ENCODE peak calls at places on chromosomes 11 and 22, in eight cellular contexts. Z, U, N, X, P, E, O and S are unnamed samples.

GRCh38 chr11:111331711-111332479 is 33.5 kb downstream of the POU2AF3 start:
- DNase-seq in Z (peak), U (peak), N (no peak), X (peak), P (no peak), E (no peak), O (no peak), S (no peak)

GRCh38 chr11:12201016-12201985 is 90.9 kb downstream of the MICAL2 start:
- DNase-seq in Z (peak), U (peak), N (no peak), X (peak), P (no peak), E (peak), O (no peak), S (peak)

GRCh38 chr11:63814383-63814736 is 1.1 kb downstream of the SPINDOC start:
- DNase-seq in Z (no peak), U (no peak), N (no peak), X (no peak), P (no peak), E (no peak), O (no peak), S (no peak)

GRCh38 chr22:37880668-37881440 is 25.2 kb upstream of the MICALL1 start:
- DNase-seq in Z (no peak), U (peak), N (no peak), X (peak), P (no peak), E (no peak), O (no peak), S (no peak)

GRCh38 chr11:45354976-45355705 is 69.0 kb upstream of the SYT13 start:
- DNase-seq in Z (peak), U (peak), N (peak), X (peak), P (peak), E (peak), O (peak), S (peak)

GRCh38 chr11:78961186-78961782 is 386.6 kb upstream of the NARS2 start:
- DNase-seq in Z (peak), U (peak), N (no peak), X (peak), P (peak), E (no peak), O (no peak), S (no peak)

GRCh38 chr11:61522881-61523280 is 14.3 kb downstream of the LRRC10B start:
- DNase-seq in Z (no peak), U (no peak), N (no peak), X (no peak), P (no peak), E (no peak), O (no peak), S (no peak)

GRCh38 chr11:62012451-62013265 is 45.2 kb upstream of the FTH1 start:
- DNase-seq in Z (peak), U (peak), N (no peak), X (peak), P (no peak), E (no peak), O (peak), S (no peak)

GRCh38 chr22:20211997-20212753 is 55.9 kb downstream of the RTN4R start:
- DNase-seq in Z (peak), U (peak), N (no peak), X (no peak), P (peak), E (peak), O (peak), S (no peak)

GRCh38 chr22:32333141-32333768 is 24.4 kb upstream of the RFPL3 start:
- DNase-seq in Z (no peak), U (no peak), N (peak), X (no peak), P (no peak), E (no peak), O (peak), S (no peak)

GRCh38 chr11:125770583-125770982 is 8.0 kb downstream of the PATE2 start:
- DNase-seq in Z (no peak), U (no peak), N (no peak), X (no peak), P (no peak), E (no peak), O (no peak), S (no peak)

GRCh38 chr11:47348859-47349258 is 3.6 kb downstream of the MYBPC3 start:
- DNase-seq in Z (peak), U (peak), N (no peak), X (peak), P (peak), E (no peak), O (peak), S (no peak)

GRCh38 chr11:62676698-62677097 is 2.2 kb downstream of the UBXN1 start:
- DNase-seq in Z (no peak), U (no peak), N (no peak), X (no peak), P (no peak), E (no peak), O (no peak), S (no peak)

GRCh38 chr11:2943711-2944118 is 14.5 kb upstream of the PHLDA2 start:
- DNase-seq in Z (no peak), U (no peak), N (no peak), X (no peak), P (no peak), E (no peak), O (no peak), S (no peak)

GRCh38 chr22:23752750-23753149 is 1.5 kb downstream of the VPREB3 start:
- DNase-seq in Z (no peak), U (no peak), N (no peak), X (no peak), P (no peak), E (no peak), O (no peak), S (no peak)

GRCh38 chr11:57303280-57303989 is 21.3 kb downstream of the TNKS1BP1 start:
- DNase-seq in Z (no peak), U (no peak), N (no peak), X (no peak), P (no peak), E (no peak), O (no peak), S (no peak)
- TF ChIP-seq CTCF in Z (no peak), U (no peak), N (no peak), X (no peak), P (no peak), E (no peak), O (no peak), S (no peak)

GRCh38 chr11:119759324-119759723 is 30.3 kb upstream of the NECTIN1 start:
- DNase-seq in Z (no peak), U (no peak), N (no peak), X (peak), P (no peak), E (no peak), O (no peak), S (peak)
- H3K4me3 ChIP-seq in Z (no peak), U (no peak), N (no peak), X (no peak), P (no peak), E (no peak), O (no peak), S (no peak)

GRCh38 chr22:29194269-29194668 is 11.4 kb upstream of the EMID1 start:
- DNase-seq in Z (no peak), U (no peak), N (no peak), X (no peak), P (peak), E (no peak), O (no peak), S (no peak)
- TF ChIP-seq CTCF in Z (no peak), U (peak), N (no peak), X (no peak), P (peak), E (no peak), O (no peak), S (peak)

GRCh38 chr11:129766858-129767604 is 48.6 kb upstream of the TMEM45B start:
- DNase-seq in Z (peak), U (peak), N (no peak), X (peak), P (peak), E (no peak), O (peak), S (no peak)

GRCh38 chr11:129769059-129769458 is 46.6 kb upstream of the TMEM45B start:
- DNase-seq in Z (no peak), U (no peak), N (no peak), X (no peak), P (no peak), E (no peak), O (no peak), S (no peak)

GRCh38 chr11:129770993-129771392 is 44.7 kb upstream of the TMEM45B start:
- DNase-seq in Z (no peak), U (no peak), N (no peak), X (no peak), P (no peak), E (no peak), O (no peak), S (no peak)

GRCh38 chr11:129768356-129768755 is 47.3 kb upstream of the TMEM45B start:
- DNase-seq in Z (no peak), U (no peak), N (no peak), X (no peak), P (no peak), E (no peak), O (peak), S (no peak)

DNA sequence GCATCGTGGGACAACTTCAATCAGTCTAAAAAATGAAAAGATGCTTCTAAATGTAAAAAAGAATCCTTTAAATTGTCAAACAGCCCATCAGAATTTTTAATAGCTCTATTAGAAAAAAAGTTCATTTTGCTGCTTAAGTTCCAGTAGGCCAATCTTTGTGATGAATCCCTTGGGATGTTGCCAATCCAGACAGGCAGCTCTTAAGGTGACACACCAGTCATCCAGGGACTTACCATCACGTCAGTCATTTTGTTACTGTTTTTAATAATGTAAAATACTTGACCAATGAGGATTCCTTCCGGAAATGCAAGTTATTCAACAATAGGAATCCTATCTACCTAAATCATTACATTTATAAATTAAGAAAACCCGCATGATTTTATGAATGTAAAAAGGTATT is 47.8 kb upstream of the TMEM45B start:
- DNase-seq in Z (no peak), U (no peak), N (no peak), X (no peak), P (no peak), E (no peak), O (no peak), S (no peak)
- H3K4me3 ChIP-seq in Z (no peak), U (no peak), N (no peak), X (no peak), P (no peak), E (no peak), O (no peak), S (no peak)

GRCh38 chr22:17167486-17167885 is 8.4 kb upstream of the HDHD5 start:
- DNase-seq in Z (peak), U (no peak), N (no peak), X (no peak), P (no peak), E (peak), O (peak), S (no peak)

GRCh38 chr22:17172172-17172833 is 13.2 kb upstream of the HDHD5 start:
- DNase-seq in Z (peak), U (no peak), N (no peak), X (no peak), P (no peak), E (peak), O (peak), S (no peak)

GRCh38 chr22:17176715-17177114 is 17.6 kb upstream of the HDHD5 start:
- DNase-seq in Z (no peak), U (no peak), N (no peak), X (no peak), P (no peak), E (no peak), O (no peak), S (no peak)

GRCh38 chr22:17171313-17172171 is 12.5 kb upstream of the HDHD5 start:
- DNase-seq in Z (peak), U (peak), N (peak), X (peak), P (peak), E (peak), O (peak), S (peak)

DNA sequence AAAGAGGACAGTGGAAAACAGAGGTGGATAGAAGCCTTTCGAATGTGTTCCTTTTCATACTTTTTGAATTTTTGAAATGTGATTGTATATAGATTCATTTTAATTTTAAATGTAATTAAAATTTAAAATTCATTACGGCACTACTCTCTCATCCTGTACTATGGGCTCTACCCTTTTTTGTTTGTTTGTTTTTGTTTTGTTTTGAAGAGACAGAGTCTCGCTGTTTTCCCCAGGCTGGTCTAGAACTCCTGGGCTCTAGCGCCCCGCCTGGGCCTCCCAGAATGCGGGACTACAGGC is 11.9 kb upstream of the HDHD5 start:
- DNase-seq in Z (no peak), U (no peak), N (no peak), X (no peak), P (peak), E (no peak), O (no peak), S (no peak)
- TF ChIP-seq CTCF in Z (no peak), U (peak), N (no peak), X (peak), P (no peak), E (no peak), O (no peak), S (no peak)

GRCh38 chr22:30940655-30941362 is 27.8 kb downstream of the MORC2 start:
- DNase-seq in Z (no peak), U (no peak), N (peak), X (no peak), P (no peak), E (no peak), O (no peak), S (no peak)

GRCh38 chr22:30944986-30945385 is 23.6 kb downstream of the MORC2 start:
- DNase-seq in Z (no peak), U (no peak), N (peak), X (no peak), P (no peak), E (no peak), O (no peak), S (no peak)

GRCh38 chr22:30945653-30946052 is 22.9 kb downstream of the MORC2 start:
- DNase-seq in Z (no peak), U (no peak), N (no peak), X (no peak), P (no peak), E (no peak), O (no peak), S (no peak)

GRCh38 chr22:30943368-30943767 is 25.2 kb downstream of the MORC2 start:
- DNase-seq in Z (no peak), U (no peak), N (peak), X (no peak), P (no peak), E (no peak), O (no peak), S (no peak)

DNA sequence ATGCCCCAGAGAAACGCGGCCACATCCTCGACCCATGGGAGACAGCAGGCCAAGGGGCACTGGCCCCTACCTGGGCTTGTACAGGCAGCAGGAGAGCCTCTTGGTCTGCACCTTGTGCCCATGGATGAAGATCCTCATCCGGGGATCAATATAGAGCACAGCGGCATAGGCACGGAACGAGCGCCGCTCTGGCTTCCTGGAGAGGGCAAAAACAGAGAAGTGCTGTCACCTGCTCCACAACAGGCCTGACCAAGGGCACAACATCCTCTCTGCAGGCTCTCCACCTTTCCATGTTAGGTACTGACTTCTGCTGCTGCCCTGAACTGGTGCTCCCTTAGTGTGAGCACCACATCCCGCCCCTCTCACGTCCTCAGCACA is 27.2 kb downstream of the MORC2 start:
- DNase-seq in Z (no peak), U (no peak), N (peak), X (no peak), P (no peak), E (no peak), O (no peak), S (no peak)
- H3K4me3 ChIP-seq in Z (no peak), U (no peak), N (peak), X (no peak), P (no peak), E (no peak), O (no peak), S (no peak)

GRCh38 chr22:42796081-42796480 is 61.0 kb downstream of the ARFGAP3 start:
- DNase-seq in Z (no peak), U (no peak), N (no peak), X (no peak), P (no peak), E (no peak), O (no peak), S (no peak)

GRCh38 chr22:42793848-42794405 is 63.1 kb downstream of the ARFGAP3 start:
- DNase-seq in Z (no peak), U (no peak), N (no peak), X (no peak), P (no peak), E (no peak), O (no peak), S (no peak)

GRCh38 chr22:42797021-42797420 is 60.1 kb downstream of the ARFGAP3 start:
- DNase-seq in Z (no peak), U (peak), N (no peak), X (no peak), P (no peak), E (peak), O (no peak), S (no peak)

GRCh38 chr22:42792909-42793847 is 63.9 kb downstream of the ARFGAP3 start:
- DNase-seq in Z (peak), U (no peak), N (no peak), X (no peak), P (no peak), E (peak), O (no peak), S (no peak)

GRCh38 chr22:42794551-42795510 is 62.2 kb downstream of the ARFGAP3 start:
- DNase-seq in Z (no peak), U (no peak), N (no peak), X (no peak), P (no peak), E (no peak), O (no peak), S (no peak)
- TF ChIP-seq CTCF in Z (no peak), U (no peak), N (no peak), X (no peak), P (no peak), E (peak), O (no peak), S (peak)

DNA sequence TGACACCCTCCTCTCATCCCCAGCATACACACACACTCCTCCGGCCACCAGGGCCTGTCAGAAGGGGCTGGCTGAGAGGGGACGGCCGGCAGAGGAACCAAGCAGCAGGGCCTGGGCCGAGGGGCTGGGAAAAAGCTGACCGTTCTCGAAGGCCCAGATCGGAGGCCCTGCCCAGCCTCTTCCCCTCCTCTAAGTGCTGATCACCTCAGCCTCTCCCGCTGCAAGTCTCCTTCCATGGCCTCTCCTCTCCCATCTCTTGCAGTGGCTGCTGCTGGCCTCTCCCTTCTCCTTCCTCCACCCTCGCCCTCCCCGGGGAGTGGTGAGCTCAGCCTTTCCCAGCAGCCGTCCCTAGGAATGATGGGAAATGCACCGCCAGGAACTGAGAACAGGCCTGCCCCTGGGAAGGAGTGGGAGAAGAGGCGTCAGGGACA is 39.6 kb downstream of the ARRB1 start:
- DNase-seq in Z (peak), U (peak), N (no peak), X (peak), P (no peak), E (peak), O (no peak), S (no peak)
- H3K4me3 ChIP-seq in Z (no peak), U (peak), N (no peak), X (peak), P (no peak), E (peak), O (no peak), S (no peak)

GRCh38 chr22:49148895-49149418 is 678.7 kb downstream of the BRD1 start:
- DNase-seq in Z (no peak), U (no peak), N (no peak), X (no peak), P (no peak), E (no peak), O (no peak), S (no peak)
- TF ChIP-seq CTCF in Z (no peak), U (no peak), N (no peak), X (no peak), P (no peak), E (no peak), O (no peak), S (no peak)

DNA sequence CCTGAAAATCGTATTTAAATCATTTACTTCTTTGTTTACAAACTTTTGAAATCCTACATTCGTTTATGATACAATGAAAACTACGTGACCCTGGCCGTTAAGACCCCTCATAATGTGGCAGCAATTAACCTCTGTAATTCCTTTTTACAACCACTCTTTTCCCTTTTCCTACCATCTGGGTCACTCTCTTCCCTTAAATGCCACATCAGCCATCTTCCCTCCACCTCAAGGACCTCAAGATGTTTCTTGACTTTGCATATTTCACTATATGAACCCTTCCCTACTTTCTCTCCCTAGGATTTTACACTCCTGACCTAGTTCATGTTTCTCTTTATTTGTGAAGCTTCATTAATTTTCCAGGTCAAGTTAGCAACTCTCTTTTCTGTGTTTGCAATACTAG is 26.8 kb downstream of the OR2AG2 start:
- DNase-seq in Z (no peak), U (no peak), N (no peak), X (no peak), P (no peak), E (no peak), O (no peak), S (no peak)
- H3K4me3 ChIP-seq in Z (no peak), U (no peak), N (peak), X (no peak), P (peak), E (peak), O (no peak), S (no peak)